ENCODE peak calls at places on chromosomes 6 and 20, in four cellular contexts. P is Peyer's patch, K is lung, Y is astrocyte of the spinal cord. M is an unnamed sample.

GRCh38 chr6:160031442-160031841 is 62.6 kb downstream of the IGF2R start:
- DNase-seq in P (no peak), K (peak; percentile 26), Y (peak; percentile 52), M (no peak)

GRCh38 chr20:23629017-23629541 is 8.7 kb downstream of the CST3 start:
- DNase-seq in P (peak; percentile 82), K (no peak), Y (peak; percentile 89), M (no peak)

GRCh38 chr6:2557181-2557720 is 193.5 kb downstream of the MYLK4 start:
- DNase-seq in P (no peak), K (no peak), Y (no peak), M (no peak)

GRCh38 chr20:8242827-8243764 is 111.0 kb downstream of the PLCB1 start:
- DNase-seq in P (no peak), K (no peak), Y (no peak), M (no peak)

GRCh38 chr6:2141644-2142290 is 103.6 kb downstream of the GMDS start:
- DNase-seq in P (no peak), K (no peak), Y (no peak), M (no peak)

GRCh38 chr20:57548177-57549058 is 12.5 kb upstream of the PCK1 start:
- DNase-seq in P (no peak), K (no peak), Y (no peak), M (no peak)

GRCh38 chr20:43840382-43841070 is 74.1 kb upstream of the TOX2 start:
- DNase-seq in P (no peak), K (no peak), Y (no peak), M (peak; percentile 76)

GRCh38 chr6:90468080-90468479 is 118.8 kb downstream of the MAP3K7 start:
- DNase-seq in P (no peak), K (no peak), Y (peak; percentile 52), M (no peak)

GRCh38 chr6:158769696-158770446 is 49.3 kb downstream of the EZR start:
- DNase-seq in P (no peak), K (no peak), Y (peak; percentile 69), M (no peak)

GRCh38 chr6:14882394-14883073 is 363.3 kb upstream of the JARID2 start:
- DNase-seq in P (no peak), K (no peak), Y (peak; percentile 13), M (no peak)

GRCh38 chr6:1960484-1961142 is 284.8 kb downstream of the GMDS start:
- DNase-seq in P (no peak), K (no peak), Y (no peak), M (no peak)

GRCh38 chr6:168877821-168878282 is 375.8 kb downstream of the THBS2 start:
- DNase-seq in P (no peak), K (no peak), Y (no peak), M (no peak)

GRCh38 chr6:5671162-5671561 is 335.6 kb downstream of the NRN1 start:
- DNase-seq in P (no peak), K (no peak), Y (peak; percentile 38), M (no peak)

GRCh38 chr6:154450498-154450897 is 60.0 kb downstream of the CNKSR3 start:
- DNase-seq in P (no peak), K (no peak), Y (no peak), M (no peak)

GRCh38 chr6:169787797-169788196 is 36.4 kb downstream of the ERMARD start:
- DNase-seq in P (peak; percentile 16), K (no peak), Y (no peak), M (no peak)

GRCh38 chr6:140018588-140018987 is 644.1 kb upstream of the CITED2 start:
- DNase-seq in P (no peak), K (no peak), Y (no peak), M (no peak)

GRCh38 chr6:45044510-45045252 is 283.4 kb upstream of the RUNX2 start:
- DNase-seq in P (no peak), K (no peak), Y (no peak), M (no peak)

GRCh38 chr6:135505648-135506047 is 8.1 kb upstream of the AHI1 start:
- DNase-seq in P (no peak), K (no peak), Y (no peak), M (no peak)

GRCh38 chr20:58293453-58293852 is 16.1 kb upstream of the RAB22A start:
- DNase-seq in P (no peak), K (no peak), Y (no peak), M (no peak)

GRCh38 chr6:100234625-100235024 is 230.1 kb downstream of the SIM1 start:
- DNase-seq in P (no peak), K (no peak), Y (no peak), M (no peak)

GRCh38 chr6:37820713-37821069 is 1.2 kb downstream of the ZFAND3 start:
- DNase-seq in P (no peak), K (no peak), Y (no peak), M (no peak)

GRCh38 chr20:49568491-49569151 is 684 bp upstream of the PTGIS start:
- DNase-seq in P (no peak), K (no peak), Y (no peak), M (no peak)

GRCh38 chr6:24500683-24501082 is 5.9 kb downstream of the ALDH5A1 start:
- DNase-seq in P (no peak), K (no peak), Y (no peak), M (no peak)

GRCh38 chr6:72464791-72465691 is 156.8 kb upstream of the KCNQ5 start:
- DNase-seq in P (no peak), K (no peak), Y (peak; percentile 83), M (no peak)

GRCh38 chr6:102039450-102039849 is 645.9 kb downstream of the GRIK2 start:
- DNase-seq in P (no peak), K (no peak), Y (no peak), M (no peak)

GRCh38 chr6:163589401-163589800 is 174.9 kb downstream of the QKI start:
- DNase-seq in P (no peak), K (no peak), Y (peak; percentile 29), M (no peak)

GRCh38 chr6:62285612-62286469 is at the start of gene KHDRBS2:
- DNase-seq in P (peak; percentile 78), K (peak; percentile 91), Y (no peak), M (no peak)

GRCh38 chr6:17045581-17046322 is 56.1 kb upstream of the STMND1 start:
- DNase-seq in P (no peak), K (no peak), Y (peak; percentile 52), M (no peak)

GRCh38 chr6:65416640-65417039 is 290.4 kb downstream of the EYS start:
- DNase-seq in P (no peak), K (no peak), Y (no peak), M (no peak)

GRCh38 chr6:136415351-136416005 is 125.8 kb upstream of the BCLAF1 start:
- DNase-seq in P (no peak), K (peak; percentile 39), Y (no peak), M (no peak)

DNA sequence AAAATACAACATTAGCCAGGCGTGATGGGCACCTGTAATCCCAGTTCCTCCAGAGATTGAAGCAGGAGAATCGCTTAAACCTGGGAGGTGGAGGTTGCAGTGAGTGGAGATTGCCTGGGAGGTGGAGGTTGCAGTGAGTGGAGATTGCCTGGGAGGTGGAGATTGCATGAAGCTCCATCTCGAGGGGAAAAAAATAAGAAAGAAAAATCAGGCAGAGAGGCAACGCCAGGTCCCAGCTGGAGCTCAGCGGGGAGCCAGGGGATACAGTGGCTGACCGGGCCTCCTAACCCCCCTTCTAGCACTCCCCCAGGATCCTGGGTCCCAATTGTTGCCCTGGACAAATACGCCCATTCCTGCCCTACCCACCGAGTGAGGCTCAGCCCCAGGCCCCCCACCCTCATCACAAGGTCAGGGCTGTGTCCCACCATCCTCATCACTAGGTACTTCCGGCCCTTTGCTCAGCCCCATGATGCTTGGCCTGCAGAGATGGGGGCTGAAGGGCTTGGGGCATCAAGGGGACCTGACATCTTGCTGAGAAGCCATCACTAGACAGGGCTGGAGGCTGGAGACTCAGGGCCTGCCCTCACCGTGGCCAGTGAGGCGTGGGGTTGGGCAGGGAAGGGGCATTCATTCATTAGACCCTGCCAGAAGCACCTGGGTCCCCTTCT is 1.9 kb downstream of the OGFR start:
- DNase-seq in P (no peak), K (no peak), Y (no peak), M (no peak)
- H3K4me3 ChIP-seq in P (peak overlapping the region; percentile 87), K (no peak overlapping the region), Y (peak overlapping the region; percentile 70), M (peak overlapping the region; percentile 19)

GRCh38 chr20:36463212-36464061 is 77.9 kb upstream of the MYL9 start:
- DNase-seq in P (no peak), K (no peak), Y (no peak), M (no peak)
- H3K4me3 ChIP-seq in P (peak overlapping the region; percentile 84), K (peak overlapping the region; percentile 59), Y (peak overlapping the region; percentile 97), M (peak overlapping the region; percentile 68)

GRCh38 chr20:20005381-20005780 is 11.8 kb upstream of the NAA20 start:
- DNase-seq in P (no peak), K (no peak), Y (no peak), M (no peak)

GRCh38 chr20:20000223-20000968 is 16.8 kb upstream of the NAA20 start:
- DNase-seq in P (no peak), K (no peak), Y (no peak), M (no peak)

GRCh38 chr20:20003088-20003954 is 13.8 kb upstream of the NAA20 start:
- DNase-seq in P (no peak), K (no peak), Y (no peak), M (peak; percentile 19)

GRCh38 chr20:19998990-19999705 is 18.0 kb upstream of the NAA20 start:
- DNase-seq in P (no peak), K (no peak), Y (no peak), M (no peak)

DNA sequence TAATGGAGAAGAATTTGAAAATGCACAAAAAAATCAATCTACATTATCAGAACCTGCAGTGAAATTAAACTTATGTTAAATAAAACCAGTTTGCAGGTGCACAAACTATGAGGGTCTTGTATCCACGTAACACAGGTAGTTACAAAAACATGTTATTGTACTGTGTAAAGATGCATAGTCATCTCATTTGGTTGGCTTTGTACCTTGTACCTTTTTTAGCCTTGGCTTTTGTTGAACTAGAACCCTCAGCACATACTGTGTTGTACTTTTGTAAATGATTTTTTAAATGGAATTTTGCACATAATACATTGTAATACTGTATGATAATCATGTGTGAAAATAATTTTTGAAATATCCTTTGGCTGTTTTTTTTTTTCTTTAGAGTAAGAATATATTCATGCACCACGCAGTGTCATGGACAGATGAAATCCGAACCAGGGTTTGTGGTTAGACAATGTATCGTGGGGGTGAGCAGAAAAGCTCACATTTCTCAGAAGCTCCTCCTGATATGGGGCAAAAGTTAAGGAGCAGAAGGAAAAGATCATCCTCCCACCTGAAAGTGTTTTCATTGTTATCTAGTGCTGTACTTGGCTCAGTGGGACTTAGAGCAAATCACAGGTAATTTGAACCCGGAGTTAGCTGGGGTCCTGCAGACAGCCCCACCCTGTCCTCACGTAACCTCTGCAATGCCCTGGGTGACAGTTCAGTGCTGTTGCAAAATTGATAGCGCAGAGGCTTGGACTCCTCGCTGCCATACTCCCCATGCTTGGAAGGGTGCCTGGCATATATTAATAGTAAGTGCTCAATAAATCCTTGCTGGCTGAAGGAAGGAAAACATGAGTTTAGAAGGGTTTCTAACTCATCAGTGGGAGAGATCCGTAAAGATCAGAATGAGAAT is 14.8 kb upstream of the NAA20 start:
- DNase-seq in P (no peak), K (no peak), Y (no peak), M (no peak)
- H3K4me3 ChIP-seq in P (no peak overlapping the region), K (no peak overlapping the region), Y (no peak overlapping the region), M (no peak overlapping the region)

DNA sequence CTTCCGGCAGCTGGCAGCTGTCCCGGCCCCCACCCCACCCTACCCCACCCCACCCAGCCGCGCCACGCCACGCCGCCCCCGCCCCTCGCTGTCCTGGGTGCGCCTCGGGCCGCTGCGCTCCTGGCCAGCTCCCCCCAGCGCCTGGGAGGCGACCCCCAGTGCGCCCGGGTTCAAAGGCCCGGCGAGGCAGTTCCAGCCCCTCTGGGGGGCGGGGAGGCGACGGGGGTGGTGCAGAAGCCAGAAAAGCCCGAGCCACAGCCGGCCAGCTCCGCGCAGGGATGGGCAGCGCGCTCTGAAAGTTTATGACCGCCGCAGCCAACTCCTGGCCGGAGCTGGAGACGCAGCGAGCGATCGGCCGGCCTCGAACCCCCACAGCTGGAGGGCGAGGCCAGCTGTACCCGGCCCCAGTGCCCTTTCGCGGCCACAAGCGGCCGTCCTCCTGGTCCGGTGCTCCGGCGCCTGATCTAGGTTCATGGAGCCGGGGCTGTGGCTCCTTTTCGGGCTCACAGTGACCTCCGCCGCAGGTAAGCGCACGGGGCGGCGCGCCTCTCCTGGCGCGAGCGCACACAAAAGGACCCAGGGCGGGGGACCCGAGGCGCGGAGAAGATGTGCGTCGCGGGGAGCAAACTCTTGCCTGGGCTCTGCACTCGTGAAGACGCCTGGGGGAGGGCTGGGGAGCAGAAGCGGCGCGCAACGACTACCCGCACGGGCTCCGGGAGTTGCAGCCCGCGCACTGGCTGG is at the start of gene EDN3:
- DNase-seq in P (peak; percentile 77), K (no peak), Y (no peak), M (no peak)
- H3K4me3 ChIP-seq in P (peak within 1 kb of the TSS; percentile 70), K (no peak within 1 kb of the TSS), Y (no peak within 1 kb of the TSS), M (no peak within 1 kb of the TSS)